ENCODE peak calls at places on chromosomes 1 and 21, in six cellular contexts. E, J, U, N, C and V are unnamed samples.

GRCh38 chr1:37159102-37159501 is 124.8 kb upstream of the GRIK3 start:
- DNase-seq in E (no peak), J (no peak), U (no peak), N (no peak), C (no peak), V (no peak)

GRCh38 chr1:229058716-229059115 is 212.2 kb upstream of the RAB4A start:
- DNase-seq in E (peak; percentile 58), J (no peak), U (no peak), N (no peak), C (no peak), V (no peak)

GRCh38 chr1:118151312-118151937 is 33.6 kb downstream of the SPAG17 start:
- DNase-seq in E (peak; percentile 22), J (peak; percentile 68), U (peak; percentile 67), N (peak; percentile 70), C (peak; percentile 51), V (peak; percentile 87)

GRCh38 chr21:35257413-35257812 is 208.3 kb upstream of the RUNX1 start:
- DNase-seq in E (peak; percentile 53), J (no peak), U (peak; percentile 96), N (peak; percentile 83), C (no peak), V (peak; percentile 92)

GRCh38 chr1:46205794-46206193 is 2.7 kb downstream of the LURAP1 start:
- DNase-seq in E (no peak), J (no peak), U (no peak), N (no peak), C (peak; percentile 26), V (no peak)

GRCh38 chr1:115838805-115839705 is 1.9 kb downstream of the NHLH2 start:
- DNase-seq in E (peak; percentile 34), J (peak; percentile 67), U (no peak), N (peak; percentile 45), C (no peak), V (no peak)

GRCh38 chr1:206133751-206134371 is 16.7 kb upstream of the AVPR1B start:
- DNase-seq in E (no peak), J (no peak), U (no peak), N (no peak), C (peak; percentile 73), V (peak; percentile 40)

GRCh38 chr1:111516008-111516535 is 12.6 kb upstream of the ADORA3 start:
- DNase-seq in E (peak; percentile 71), J (peak; percentile 21), U (peak; percentile 82), N (peak; percentile 31), C (peak; percentile 24), V (no peak)

GRCh38 chr1:69707103-69707502 is 139.4 kb downstream of the LRRC7 start:
- DNase-seq in E (no peak), J (no peak), U (no peak), N (no peak), C (no peak), V (no peak)

GRCh38 chr1:34460193-34460592 is 283.5 kb downstream of the C1orf94 start:
- DNase-seq in E (peak; percentile 50), J (peak; percentile 47), U (no peak), N (peak; percentile 54), C (peak; percentile 36), V (peak; percentile 30)

GRCh38 chr21:25960423-25960822 is 210.1 kb downstream of the APP start:
- DNase-seq in E (no peak), J (peak; percentile 78), U (no peak), N (no peak), C (no peak), V (peak; percentile 78)

GRCh38 chr1:182570611-182570970 is 18.5 kb downstream of the RNASEL start:
- DNase-seq in E (no peak), J (no peak), U (no peak), N (no peak), C (peak; percentile 6), V (no peak)

GRCh38 chr1:147720557-147720956 is 39.8 kb downstream of the GJA5 start:
- DNase-seq in E (no peak), J (no peak), U (no peak), N (no peak), C (peak; percentile 15), V (peak; percentile 25)

GRCh38 chr1:211133393-211133840 is 531 bp downstream of the KCNH1 start:
- DNase-seq in E (no peak), J (peak; percentile 63), U (no peak), N (peak; percentile 17), C (no peak), V (peak; percentile 33)

GRCh38 chr1:26734501-26735058 is 38.8 kb downstream of the ARID1A start:
- DNase-seq in E (no peak), J (no peak), U (no peak), N (no peak), C (no peak), V (no peak)

GRCh38 chr1:179941439-179941838 is 13.2 kb upstream of the CEP350 start:
- DNase-seq in E (no peak), J (no peak), U (no peak), N (no peak), C (no peak), V (no peak)

GRCh38 chr1:204454476-204454875 is 40.1 kb downstream of the PIK3C2B start:
- DNase-seq in E (no peak), J (no peak), U (no peak), N (no peak), C (no peak), V (no peak)

GRCh38 chr1:107140703-107141490 is at the start of gene NTNG1:
- DNase-seq in E (no peak), J (peak; percentile 57), U (no peak), N (no peak), C (no peak), V (no peak)

GRCh38 chr1:114651893-114652292 is 18.0 kb downstream of the DENND2C start:
- DNase-seq in E (no peak), J (no peak), U (no peak), N (no peak), C (no peak), V (no peak)

GRCh38 chr1:225754940-225755635 is 22.5 kb upstream of the SRP9 start:
- DNase-seq in E (no peak), J (no peak), U (peak; percentile 92), N (peak; percentile 47), C (peak; percentile 93), V (peak; percentile 90)

GRCh38 chr1:14479865-14480264 is 118.6 kb upstream of the KAZN start:
- DNase-seq in E (no peak), J (no peak), U (no peak), N (no peak), C (no peak), V (no peak)

GRCh38 chr1:70675737-70676156 is 264.7 kb downstream of the CTH start:
- DNase-seq in E (no peak), J (peak; percentile 53), U (no peak), N (no peak), C (no peak), V (peak; percentile 9)

GRCh38 chr1:202161151-202162048 is 998 bp upstream of the PTPN7 start:
- DNase-seq in E (no peak), J (no peak), U (no peak), N (no peak), C (no peak), V (no peak)

GRCh38 chr1:248375446-248375845 is at the start of gene OR2T6:
- DNase-seq in E (no peak), J (no peak), U (no peak), N (no peak), C (no peak), V (no peak)

GRCh38 chr1:192578144-192578909 is 2.8 kb downstream of the RGS1 start:
- DNase-seq in E (no peak), J (no peak), U (no peak), N (no peak), C (no peak), V (no peak)

GRCh38 chr1:58041621-58042020 is 504.9 kb downstream of the OMA1 start:
- DNase-seq in E (no peak), J (peak; percentile 11), U (no peak), N (no peak), C (no peak), V (no peak)

GRCh38 chr1:14851775-14852174 is 253.3 kb downstream of the KAZN start:
- DNase-seq in E (no peak), J (no peak), U (no peak), N (peak; percentile 46), C (peak; percentile 21), V (no peak)

GRCh38 chr1:95984975-95985374 is 736.6 kb upstream of the PTBP2 start:
- DNase-seq in E (no peak), J (no peak), U (no peak), N (no peak), C (no peak), V (no peak)

GRCh38 chr1:36387141-36387949 is 1.6 kb upstream of the STK40 start:
- DNase-seq in E (no peak), J (peak; percentile 39), U (peak; percentile 76), N (no peak), C (no peak), V (no peak)

GRCh38 chr1:236507022-236507700 is 16.6 kb upstream of the LGALS8 start:
- DNase-seq in E (no peak), J (no peak), U (peak; percentile 49), N (peak; percentile 52), C (no peak), V (peak; percentile 37)

GRCh38 chr1:174222166-174222949 is 63.0 kb downstream of the RABGAP1L start:
- DNase-seq in E (no peak), J (no peak), U (peak; percentile 82), N (no peak), C (no peak), V (no peak)

GRCh38 chr1:6491966-6492365 is 499 bp upstream of the PLEKHG5 start:
- DNase-seq in E (no peak), J (no peak), U (no peak), N (no peak), C (no peak), V (no peak)
- H3K4me1 ChIP-seq in E (peaks cover 40% of the 10 kb centered on the region), J (peaks cover 10% of the 10 kb centered on the region), U (peaks cover 17% of the 10 kb centered on the region), N (peaks cover 33% of the 10 kb centered on the region), C (peaks cover 2% of the 10 kb centered on the region), V (peaks cover 18% of the 10 kb centered on the region)

GRCh38 chr1:245241506-245242130 is 86.8 kb downstream of the KIF26B start:
- DNase-seq in E (no peak), J (no peak), U (no peak), N (no peak), C (no peak), V (peak; percentile 29)
- H3K27me3 ChIP-seq in E (no peaks in the 10 kb centered on the region), J (no peaks in the 10 kb centered on the region), U (no peaks in the 10 kb centered on the region), N (no peaks in the 10 kb centered on the region), C (peaks cover 2% of the 10 kb centered on the region), V (no peaks in the 10 kb centered on the region)

DNA sequence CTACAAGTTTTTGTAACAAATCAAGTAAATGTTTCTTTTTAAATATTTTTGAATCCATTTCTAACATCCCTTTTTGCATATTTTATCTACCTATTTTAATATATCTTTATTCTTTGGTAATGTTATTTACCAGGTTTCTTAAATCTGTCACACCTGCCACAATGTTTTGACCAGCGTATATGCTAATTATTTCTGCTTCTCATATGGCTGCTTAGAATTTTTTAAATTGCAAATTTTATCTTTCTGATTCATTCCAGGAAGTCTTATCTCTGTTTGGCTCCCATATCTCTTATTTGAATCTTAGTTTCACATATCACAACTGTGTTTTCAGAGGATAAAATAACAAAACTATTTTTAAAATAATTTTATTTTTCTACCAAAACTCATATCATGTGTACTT is 1411.1 kb downstream of the KCNT2 start:
- DNase-seq in E (no peak), J (no peak), U (no peak), N (no peak), C (no peak), V (no peak)
- H3K27ac ChIP-seq in E (no peak overlapping the region), J (no peak overlapping the region), U (no peak overlapping the region), N (no peak overlapping the region), C (no peak overlapping the region), V (no peak overlapping the region)

DNA sequence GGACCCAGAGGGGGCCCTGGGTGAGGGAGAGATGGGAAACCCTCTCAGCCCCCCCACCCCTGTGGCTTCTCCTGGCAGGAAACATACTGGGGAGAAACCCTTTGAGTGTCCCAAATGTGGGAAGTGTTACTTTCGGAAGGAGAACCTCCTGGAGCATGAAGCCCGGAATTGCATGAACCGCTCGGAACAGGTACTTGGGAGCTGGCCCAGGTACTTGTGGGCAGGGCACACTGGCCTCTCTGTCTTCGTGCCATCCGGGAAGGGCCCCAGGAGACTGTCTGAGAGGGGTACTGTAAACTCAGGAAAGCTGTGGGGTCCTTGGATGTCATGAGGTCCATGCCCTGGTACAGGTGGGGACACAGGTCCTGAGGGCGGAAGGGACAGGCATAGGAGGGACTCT is 6.0 kb downstream of the ZBTB48 start:
- DNase-seq in E (peak; percentile 33), J (no peak), U (no peak), N (no peak), C (no peak), V (no peak)
- H3K4me1 ChIP-seq in E (peaks cover 70% of the 10 kb centered on the region), J (peaks cover 3% of the 10 kb centered on the region), U (peaks cover 2% of the 10 kb centered on the region), N (peaks cover 55% of the 10 kb centered on the region), C (peaks cover 7% of the 10 kb centered on the region), V (peaks cover 4% of the 10 kb centered on the region)